ENCODE peak calls at places on chromosomes 6 and 20, in four cellular contexts. Y, V, Z and T are unnamed samples.
A peak's percentile ranks its signal among the peaks of the same experiment; 100 is the strongest.

GRCh38 chr6:156658596-156659316 is 118.4 kb upstream of the ARID1B start:
- DNase-seq in Y (no peak), V (no peak), Z (no peak), T (no peak)

GRCh38 chr6:38080889-38081288 is 261.4 kb downstream of the ZFAND3 start:
- DNase-seq in Y (no peak), V (no peak), Z (peak; percentile 38), T (no peak)

GRCh38 chr20:11111191-11111590 is 437.4 kb upstream of the JAG1 start:
- DNase-seq in Y (no peak), V (no peak), Z (no peak), T (no peak)

GRCh38 chr6:38367231-38367630 is 272.5 kb downstream of the BTBD9 start:
- DNase-seq in Y (no peak), V (no peak), Z (no peak), T (no peak)

GRCh38 chr6:143745160-143746133 is 67.7 kb downstream of the PHACTR2 start:
- DNase-seq in Y (peak; percentile 62), V (no peak), Z (peak; percentile 60), T (peak; percentile 89)

GRCh38 chr20:41617059-41617921 is 887 bp downstream of the CHD6 start:
- DNase-seq in Y (peak; percentile 45), V (no peak), Z (peak; percentile 20), T (peak; percentile 34)

GRCh38 chr6:11615214-11615602 is 77.7 kb downstream of the TMEM170B start:
- DNase-seq in Y (no peak), V (no peak), Z (no peak), T (no peak)

GRCh38 chr6:143964667-143965066 is 43.4 kb downstream of the PLAGL1 start:
- DNase-seq in Y (no peak), V (no peak), Z (no peak), T (no peak)

GRCh38 chr20:38293490-38294333 is 10.2 kb upstream of the BPI start:
- DNase-seq in Y (no peak), V (no peak), Z (no peak), T (no peak)

GRCh38 chr20:63744574-63745423 is 5.2 kb downstream of the SLC2A4RG start:
- DNase-seq in Y (no peak), V (no peak), Z (no peak), T (no peak)

GRCh38 chr20:10562929-10563328 is 110.9 kb downstream of the JAG1 start:
- DNase-seq in Y (no peak), V (no peak), Z (no peak), T (no peak)

GRCh38 chr6:152091851-152092341 is 284.4 kb downstream of the ESR1 start:
- DNase-seq in Y (no peak), V (no peak), Z (no peak), T (no peak)

GRCh38 chr20:21172626-21173025 is 46.7 kb downstream of the KIZ start:
- DNase-seq in Y (no peak), V (no peak), Z (no peak), T (no peak)

GRCh38 chr6:167139761-167140160 is 16.9 kb downstream of the CCR6 start:
- DNase-seq in Y (no peak), V (no peak), Z (no peak), T (no peak)

DNA sequence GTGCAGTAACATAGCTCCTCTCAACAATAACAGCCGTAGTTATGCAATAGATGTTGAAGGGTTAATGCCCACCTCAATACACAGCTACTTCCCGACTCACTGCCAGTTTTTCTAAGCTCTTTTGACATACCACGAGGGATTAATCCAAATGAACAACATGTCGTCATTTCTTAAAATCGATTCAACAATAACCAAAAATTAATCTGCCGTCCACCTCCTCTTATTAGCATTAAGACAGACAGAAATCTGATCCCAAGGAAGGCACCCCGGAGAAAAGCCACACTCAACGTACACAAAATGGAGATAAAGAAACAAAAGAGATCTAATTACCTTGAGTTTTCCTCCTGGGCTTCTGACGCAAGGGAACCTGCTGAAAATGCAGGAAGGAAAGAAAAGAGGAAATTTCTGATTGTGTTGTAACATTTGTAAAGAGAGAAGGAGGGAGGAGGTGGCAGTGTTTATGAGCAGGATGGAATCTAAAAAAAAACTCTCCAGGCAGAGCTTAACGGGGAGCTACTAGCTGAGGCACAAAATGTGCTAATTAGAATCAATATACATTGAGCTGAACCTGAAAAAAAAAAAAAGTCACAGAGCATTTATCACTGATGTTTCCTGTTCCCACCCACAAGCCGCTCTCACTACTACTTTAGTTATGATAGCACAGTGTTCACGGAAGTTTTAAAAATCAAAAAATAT is 109.3 kb downstream of the IPCEF1 start:
- DNase-seq in Y (no peak), V (no peak), Z (no peak), T (no peak)
- H3K27ac ChIP-seq in Y (no peak overlapping the region), V (no peak overlapping the region), Z (no peak overlapping the region), T (no peak overlapping the region)

GRCh38 chr6:99425647-99426453 is 742 bp upstream of the PNISR start:
- DNase-seq in Y (peak; percentile 90), V (peak; percentile 66), Z (peak; percentile 70), T (peak; percentile 88)
- TF ChIP-seq POLR2A in Y (no peak), V (no peak), Z (no peak), T (no peak)

GRCh38 chr6:1697688-1698351 is 88.1 kb downstream of the FOXC1 start:
- DNase-seq in Y (no peak), V (no peak), Z (no peak), T (no peak)
- H3K9me3 ChIP-seq in Y (no peaks in the 10 kb centered on the region), V (no peaks in the 10 kb centered on the region), Z (no peaks in the 10 kb centered on the region), T (no peaks in the 10 kb centered on the region)

DNA sequence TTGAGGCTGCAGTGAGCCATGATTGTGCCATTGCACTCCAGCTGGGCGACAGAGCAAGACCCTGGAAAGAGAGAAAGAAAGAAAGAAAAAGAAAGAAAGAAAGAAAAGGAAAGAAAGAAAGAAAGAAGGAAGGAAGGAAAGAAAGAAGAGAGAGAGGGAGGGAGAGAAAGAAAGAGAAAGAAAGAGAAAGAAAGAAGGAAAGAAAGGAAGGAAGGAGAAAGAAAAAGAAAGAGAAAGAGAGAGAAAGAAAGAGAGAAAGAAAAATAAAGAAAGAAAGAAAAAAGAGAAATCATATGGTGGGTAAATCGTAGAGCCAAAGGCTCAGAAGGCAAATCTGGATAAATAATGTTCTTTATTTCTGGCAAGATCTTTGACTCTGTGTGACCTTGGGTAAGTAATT is 53.4 kb downstream of the CD40 start:
- DNase-seq in Y (no peak), V (no peak), Z (no peak), T (no peak)
- H3K27ac ChIP-seq in Y (no peak overlapping the region), V (no peak overlapping the region), Z (no peak overlapping the region), T (no peak overlapping the region)

DNA sequence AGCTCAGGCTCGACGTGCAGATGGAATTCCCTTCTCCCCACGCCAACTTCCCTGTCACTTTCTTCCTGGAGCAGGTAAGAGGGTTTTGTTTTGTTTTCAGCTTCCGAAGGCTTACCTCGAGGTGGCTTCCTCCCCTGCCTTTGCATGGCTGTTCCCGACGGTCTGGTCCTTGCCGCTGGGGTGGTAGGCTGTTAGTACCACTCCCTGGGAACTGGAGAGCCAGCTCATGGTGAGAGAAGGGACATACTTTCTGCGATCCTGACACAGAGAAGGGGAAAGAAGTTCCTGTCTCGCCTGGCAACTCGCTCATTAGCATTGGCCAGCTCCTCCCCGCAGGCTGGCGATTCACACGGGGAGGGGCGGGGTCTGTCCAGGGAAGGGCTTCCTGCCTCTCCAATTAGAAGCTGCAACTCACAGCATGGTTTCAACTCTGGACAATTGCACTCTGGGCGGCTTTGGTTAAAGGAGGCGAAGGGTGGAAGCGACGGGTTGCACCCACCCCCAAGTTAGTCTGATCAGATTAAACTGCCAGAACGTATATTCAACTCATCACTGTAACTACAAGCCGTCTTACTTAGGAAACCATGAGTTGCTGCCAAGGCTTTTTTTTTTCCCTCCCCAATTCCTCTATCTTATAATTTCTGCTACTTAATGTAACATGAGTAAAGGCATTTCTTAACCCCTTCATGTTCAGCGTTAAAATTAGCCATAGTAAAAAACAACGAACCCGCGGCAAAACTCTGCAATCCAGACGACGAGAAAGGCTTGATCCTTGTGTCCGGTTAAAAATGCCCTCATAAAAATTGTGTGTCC is at the start of gene ARHGAP18:
- DNase-seq in Y (peak; percentile 96), V (peak; percentile 78), Z (peak; percentile 93), T (peak; percentile 95)
- TF ChIP-seq POLR2A in Y (peak; percentile 97), V (peak; percentile 74), Z (peak; percentile 90), T (peak; percentile 91)

DNA sequence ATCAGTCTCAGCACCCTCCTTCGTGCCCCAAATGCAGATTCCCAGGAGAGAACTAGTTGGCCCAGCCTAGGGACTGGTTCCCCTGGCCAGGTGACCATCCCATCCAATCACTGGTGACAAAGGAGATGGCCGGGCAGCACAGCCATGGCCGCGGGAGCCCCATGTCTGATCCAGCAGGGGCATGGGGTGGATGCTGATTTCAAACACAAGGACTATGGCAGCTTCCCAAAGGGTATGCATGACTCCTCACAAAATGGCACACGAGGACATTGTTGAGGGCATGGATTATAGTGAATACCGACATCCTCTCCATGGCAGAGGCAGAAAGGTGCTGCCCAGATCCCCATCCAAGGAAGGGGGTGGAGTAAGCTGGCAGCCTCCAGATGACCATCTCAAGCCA is 9.9 kb upstream of the LSM14B start:
- DNase-seq in Y (no peak), V (no peak), Z (no peak), T (no peak)
- H3K9me3 ChIP-seq in Y (no peaks in the 10 kb centered on the region), V (no peaks in the 10 kb centered on the region), Z (no peaks in the 10 kb centered on the region), T (no peaks in the 10 kb centered on the region)